ENCODE peak calls at places on chromosomes 3 and 15, in nine cellular contexts. One of them, this sample, is unnamed.

GRCh38 chr3:168094580-168094876 is 1.2 kb downstream of the GOLIM4 start:
- DNase-seq in psoas muscle: no peak
- DNase-seq in ovary: no peak
- DNase-seq in right atrium auricular region: no peak
- DNase-seq in lower lobe of right lung: peak; percentile 56
- DNase-seq in fibroblast of lung: no peak
- DNase-seq in heart left ventricle: peak; percentile 60
- DNase-seq in choroid plexus epithelial cell: peak; percentile 68
- DNase-seq in astrocyte of the spinal cord: no peak
- DNase-seq in this sample: no peak

GRCh38 chr3:57261119-57261518 is 31.4 kb downstream of the ASB14 start:
- DNase-seq in psoas muscle: no peak
- DNase-seq in fibroblast of lung: no peak
- DNase-seq in ovary: no peak
- DNase-seq in heart left ventricle: no peak
- DNase-seq in lower lobe of right lung: no peak
- DNase-seq in right atrium auricular region: no peak
- DNase-seq in choroid plexus epithelial cell: no peak
- DNase-seq in astrocyte of the spinal cord: no peak
- DNase-seq in this sample: no peak

GRCh38 chr15:47410243-47410642 is 307.1 kb upstream of the SEMA6D start:
- DNase-seq in fibroblast of lung: no peak
- DNase-seq in astrocyte of the spinal cord: no peak
- DNase-seq in choroid plexus epithelial cell: no peak
- DNase-seq in ovary: no peak
- DNase-seq in heart left ventricle: no peak
- DNase-seq in right atrium auricular region: no peak
- DNase-seq in lower lobe of right lung: no peak
- DNase-seq in psoas muscle: no peak
- DNase-seq in this sample: no peak

GRCh38 chr3:115704661-115705338 is 81.5 kb downstream of the GAP43 start:
- DNase-seq in ovary: peak; percentile 21
- DNase-seq in lower lobe of right lung: no peak
- DNase-seq in choroid plexus epithelial cell: peak; percentile 56
- DNase-seq in heart left ventricle: no peak
- DNase-seq in right atrium auricular region: no peak
- DNase-seq in fibroblast of lung: peak; percentile 67
- DNase-seq in astrocyte of the spinal cord: no peak
- DNase-seq in psoas muscle: no peak
- DNase-seq in this sample: peak; percentile 11

GRCh38 chr3:197504239-197505191 is 51.3 kb downstream of the BDH1 start:
- DNase-seq in ovary: no peak
- DNase-seq in astrocyte of the spinal cord: no peak
- DNase-seq in lower lobe of right lung: no peak
- DNase-seq in choroid plexus epithelial cell: no peak
- DNase-seq in fibroblast of lung: no peak
- DNase-seq in right atrium auricular region: no peak
- DNase-seq in psoas muscle: no peak
- DNase-seq in heart left ventricle: no peak
- DNase-seq in this sample: no peak

GRCh38 chr3:145673790-145674189 is 487.2 kb downstream of the PLOD2 start:
- DNase-seq in astrocyte of the spinal cord: no peak
- DNase-seq in psoas muscle: no peak
- DNase-seq in heart left ventricle: no peak
- DNase-seq in right atrium auricular region: no peak
- DNase-seq in choroid plexus epithelial cell: no peak
- DNase-seq in ovary: no peak
- DNase-seq in lower lobe of right lung: no peak
- DNase-seq in fibroblast of lung: no peak
- DNase-seq in this sample: no peak

GRCh38 chr15:67175643-67176071 is 78.8 kb downstream of the AAGAB start:
- DNase-seq in fibroblast of lung: no peak
- DNase-seq in ovary: peak; percentile 16
- DNase-seq in astrocyte of the spinal cord: no peak
- DNase-seq in choroid plexus epithelial cell: peak; percentile 89
- DNase-seq in right atrium auricular region: peak; percentile 86
- DNase-seq in heart left ventricle: no peak
- DNase-seq in psoas muscle: peak; percentile 60
- DNase-seq in lower lobe of right lung: peak; percentile 65
- DNase-seq in this sample: peak; percentile 73

GRCh38 chr3:1439395-1439794 is 346.6 kb downstream of the CNTN6 start:
- DNase-seq in fibroblast of lung: no peak
- DNase-seq in heart left ventricle: no peak
- DNase-seq in psoas muscle: no peak
- DNase-seq in choroid plexus epithelial cell: no peak
- DNase-seq in astrocyte of the spinal cord: no peak
- DNase-seq in right atrium auricular region: no peak
- DNase-seq in ovary: no peak
- DNase-seq in lower lobe of right lung: no peak
- DNase-seq in this sample: no peak

GRCh38 chr15:31267161-31268107 is 59.2 kb upstream of the KLF13 start:
- DNase-seq in psoas muscle: no peak
- DNase-seq in right atrium auricular region: peak; percentile 44
- DNase-seq in choroid plexus epithelial cell: no peak
- DNase-seq in astrocyte of the spinal cord: no peak
- DNase-seq in ovary: no peak
- DNase-seq in heart left ventricle: peak; percentile 16
- DNase-seq in lower lobe of right lung: no peak
- DNase-seq in fibroblast of lung: no peak
- DNase-seq in this sample: no peak

GRCh38 chr3:25831578-25831977 is 41.7 kb downstream of the OXSM start:
- DNase-seq in astrocyte of the spinal cord: peak; percentile 48
- DNase-seq in ovary: no peak
- DNase-seq in fibroblast of lung: peak; percentile 36
- DNase-seq in right atrium auricular region: no peak
- DNase-seq in lower lobe of right lung: no peak
- DNase-seq in psoas muscle: no peak
- DNase-seq in heart left ventricle: no peak
- DNase-seq in choroid plexus epithelial cell: peak; percentile 75
- DNase-seq in this sample: peak; percentile 42

GRCh38 chr3:37574177-37574958 is 287.3 kb upstream of the CTDSPL start:
- DNase-seq in fibroblast of lung: no peak
- DNase-seq in ovary: no peak
- DNase-seq in heart left ventricle: no peak
- DNase-seq in psoas muscle: no peak
- DNase-seq in lower lobe of right lung: no peak
- DNase-seq in choroid plexus epithelial cell: no peak
- DNase-seq in astrocyte of the spinal cord: no peak
- DNase-seq in right atrium auricular region: no peak
- DNase-seq in this sample: no peak
- TF ChIP-seq CTCF in fibroblast of lung: no peak
- TF ChIP-seq CTCF in ovary: no peak
- TF ChIP-seq CTCF in heart left ventricle: no peak
- TF ChIP-seq CTCF in psoas muscle: no peak
- TF ChIP-seq CTCF in lower lobe of right lung: no peak
- TF ChIP-seq CTCF in choroid plexus epithelial cell: no peak
- TF ChIP-seq CTCF in astrocyte of the spinal cord: no peak
- TF ChIP-seq CTCF in right atrium auricular region: no peak
- TF ChIP-seq CTCF in this sample: no peak

DNA sequence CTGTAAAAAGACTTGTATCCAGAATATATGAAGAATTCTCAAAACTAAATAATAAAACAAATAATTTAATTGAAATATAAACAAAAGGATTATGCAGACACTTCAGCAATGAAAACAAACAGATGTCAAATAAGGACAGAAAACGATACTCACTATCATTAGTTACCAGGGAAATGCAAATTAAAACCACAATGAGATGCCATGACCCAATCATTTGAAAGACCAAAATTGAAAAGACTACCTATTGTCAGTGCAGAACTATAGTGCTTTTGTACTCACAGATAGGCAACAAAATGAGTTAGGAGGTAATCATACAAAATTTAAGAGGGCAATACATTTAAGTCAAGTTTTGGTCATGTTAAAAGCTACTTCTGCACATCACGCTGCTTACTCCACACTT is 31.6 kb upstream of the OR5K4 start:
- DNase-seq in lower lobe of right lung: no peak
- DNase-seq in ovary: no peak
- DNase-seq in astrocyte of the spinal cord: no peak
- DNase-seq in heart left ventricle: no peak
- DNase-seq in right atrium auricular region: no peak
- DNase-seq in psoas muscle: no peak
- DNase-seq in fibroblast of lung: no peak
- DNase-seq in choroid plexus epithelial cell: no peak
- DNase-seq in this sample: no peak
- H3K4me3 ChIP-seq in lower lobe of right lung: no peak overlapping the region
- H3K4me3 ChIP-seq in ovary: no peak overlapping the region
- H3K4me3 ChIP-seq in astrocyte of the spinal cord: no peak overlapping the region
- H3K4me3 ChIP-seq in heart left ventricle: no peak overlapping the region
- H3K4me3 ChIP-seq in right atrium auricular region: no peak overlapping the region
- H3K4me3 ChIP-seq in psoas muscle: no peak overlapping the region
- H3K4me3 ChIP-seq in fibroblast of lung: no peak overlapping the region
- H3K4me3 ChIP-seq in choroid plexus epithelial cell: no peak overlapping the region
- H3K4me3 ChIP-seq in this sample: no peak overlapping the region

DNA sequence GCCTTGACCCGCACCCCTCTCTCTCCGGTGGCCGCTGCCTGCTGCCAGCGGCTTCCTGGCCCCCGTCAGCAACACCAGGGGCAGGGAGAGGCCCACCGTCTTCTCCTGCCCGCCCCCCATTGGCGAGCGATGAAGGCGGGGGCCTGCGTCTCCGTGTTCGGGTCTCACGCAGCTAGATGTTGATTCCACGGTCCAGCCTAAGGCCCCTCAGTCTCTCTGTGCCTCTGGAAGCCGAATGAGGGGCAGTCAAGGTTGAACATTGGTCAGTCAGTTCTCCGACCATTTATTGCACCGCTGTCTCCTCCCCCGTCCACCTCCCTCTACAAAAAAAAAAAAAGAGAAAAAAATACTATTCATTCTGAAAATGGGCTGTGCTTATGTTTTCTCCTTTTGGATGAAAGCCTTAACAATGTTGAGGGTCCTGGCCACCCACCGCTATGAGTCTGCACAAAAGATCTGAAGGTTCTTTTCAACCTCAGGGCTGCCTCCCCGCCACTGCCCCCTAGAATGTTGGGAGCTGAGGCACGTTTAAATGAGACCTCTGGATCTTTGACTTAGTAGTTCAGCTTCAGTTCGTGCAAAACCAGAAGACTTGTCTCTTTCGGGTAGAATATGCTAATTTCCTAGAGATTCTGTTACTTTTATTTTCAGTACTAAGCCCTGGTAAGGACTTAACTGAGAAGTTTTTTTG is 724 bp downstream of the IREB2 start:
- DNase-seq in lower lobe of right lung: no peak
- DNase-seq in heart left ventricle: no peak
- DNase-seq in right atrium auricular region: no peak
- DNase-seq in ovary: no peak
- DNase-seq in choroid plexus epithelial cell: peak; percentile 40
- DNase-seq in astrocyte of the spinal cord: peak; percentile 36
- DNase-seq in psoas muscle: no peak
- DNase-seq in fibroblast of lung: peak; percentile 52
- DNase-seq in this sample: peak; percentile 24
- TF ChIP-seq CTCF in lower lobe of right lung: no peak
- TF ChIP-seq CTCF in heart left ventricle: no peak
- TF ChIP-seq CTCF in right atrium auricular region: peak; percentile 26
- TF ChIP-seq CTCF in ovary: peak; percentile 9
- TF ChIP-seq CTCF in choroid plexus epithelial cell: peak; percentile 55
- TF ChIP-seq CTCF in astrocyte of the spinal cord: peak; percentile 50
- TF ChIP-seq CTCF in psoas muscle: no peak
- TF ChIP-seq CTCF in fibroblast of lung: peak; percentile 39
- TF ChIP-seq CTCF in this sample: peak; percentile 42

GRCh38 chr3:108070356-108070755 is 20.5 kb downstream of the CD47 start:
- DNase-seq in choroid plexus epithelial cell: no peak
- DNase-seq in psoas muscle: no peak
- DNase-seq in ovary: no peak
- DNase-seq in astrocyte of the spinal cord: no peak
- DNase-seq in fibroblast of lung: no peak
- DNase-seq in lower lobe of right lung: no peak
- DNase-seq in right atrium auricular region: no peak
- DNase-seq in heart left ventricle: no peak
- DNase-seq in this sample: no peak
- H3K4me3 ChIP-seq in choroid plexus epithelial cell: no peak overlapping the region
- H3K4me3 ChIP-seq in psoas muscle: no peak overlapping the region
- H3K4me3 ChIP-seq in ovary: no peak overlapping the region
- H3K4me3 ChIP-seq in astrocyte of the spinal cord: no peak overlapping the region
- H3K4me3 ChIP-seq in fibroblast of lung: no peak overlapping the region
- H3K4me3 ChIP-seq in lower lobe of right lung: no peak overlapping the region
- H3K4me3 ChIP-seq in right atrium auricular region: no peak overlapping the region
- H3K4me3 ChIP-seq in heart left ventricle: no peak overlapping the region
- H3K4me3 ChIP-seq in this sample: no peak overlapping the region

DNA sequence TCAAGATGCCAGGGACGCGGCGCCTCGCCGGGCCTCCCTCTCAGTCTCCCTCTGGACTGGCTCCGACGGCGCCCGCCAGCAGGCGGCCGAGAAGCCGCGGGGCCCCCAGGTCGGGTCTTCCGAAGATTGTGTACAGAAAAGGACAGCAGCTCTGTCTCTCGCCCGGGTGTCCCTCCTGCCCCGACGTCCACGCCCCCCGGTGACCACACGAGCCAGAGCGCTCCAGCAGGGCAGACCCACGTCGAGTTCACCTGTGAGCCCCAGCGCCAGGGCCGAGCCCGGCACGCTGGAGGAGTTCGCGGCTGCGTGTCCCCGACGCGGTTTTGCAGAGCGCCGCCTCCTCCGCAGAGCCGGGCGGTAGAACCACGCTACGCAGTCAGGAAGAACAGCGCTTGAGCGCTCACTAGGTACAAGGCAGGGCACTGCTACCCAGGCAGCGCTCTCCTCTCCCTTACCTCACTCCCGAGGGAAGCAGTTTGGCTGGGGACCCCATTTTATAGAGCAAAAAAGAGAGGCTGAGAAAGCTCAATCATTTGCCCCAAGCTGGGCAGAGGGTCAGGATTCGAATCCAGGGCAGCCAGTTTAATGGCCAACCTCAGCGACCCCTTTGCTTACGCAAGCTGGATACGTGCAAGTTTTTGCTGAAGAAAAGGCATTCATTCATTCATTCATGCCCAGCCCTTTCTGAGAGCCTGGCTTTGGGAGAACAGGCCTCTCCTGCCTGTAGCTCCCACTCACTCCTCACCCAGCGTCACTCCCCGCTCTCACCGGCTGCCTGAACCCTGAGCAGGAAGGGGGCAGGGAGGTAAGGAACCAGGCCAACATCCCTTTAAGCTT is 3.0 kb upstream of the TLE3 start:
- DNase-seq in fibroblast of lung: peak; percentile 78
- DNase-seq in ovary: peak; percentile 80
- DNase-seq in psoas muscle: peak; percentile 60
- DNase-seq in heart left ventricle: peak; percentile 51
- DNase-seq in astrocyte of the spinal cord: peak; percentile 39
- DNase-seq in choroid plexus epithelial cell: peak; percentile 78
- DNase-seq in right atrium auricular region: peak; percentile 71
- DNase-seq in lower lobe of right lung: peak; percentile 72
- DNase-seq in this sample: peak; percentile 56
- TF ChIP-seq CTCF in fibroblast of lung: peak; percentile 31
- TF ChIP-seq CTCF in ovary: peak; percentile 35
- TF ChIP-seq CTCF in psoas muscle: peak; percentile 21
- TF ChIP-seq CTCF in heart left ventricle: peak; percentile 40
- TF ChIP-seq CTCF in astrocyte of the spinal cord: peak; percentile 45
- TF ChIP-seq CTCF in choroid plexus epithelial cell: peak; percentile 53
- TF ChIP-seq CTCF in right atrium auricular region: peak; percentile 45
- TF ChIP-seq CTCF in lower lobe of right lung: peak; percentile 24
- TF ChIP-seq CTCF in this sample: peak; percentile 23

DNA sequence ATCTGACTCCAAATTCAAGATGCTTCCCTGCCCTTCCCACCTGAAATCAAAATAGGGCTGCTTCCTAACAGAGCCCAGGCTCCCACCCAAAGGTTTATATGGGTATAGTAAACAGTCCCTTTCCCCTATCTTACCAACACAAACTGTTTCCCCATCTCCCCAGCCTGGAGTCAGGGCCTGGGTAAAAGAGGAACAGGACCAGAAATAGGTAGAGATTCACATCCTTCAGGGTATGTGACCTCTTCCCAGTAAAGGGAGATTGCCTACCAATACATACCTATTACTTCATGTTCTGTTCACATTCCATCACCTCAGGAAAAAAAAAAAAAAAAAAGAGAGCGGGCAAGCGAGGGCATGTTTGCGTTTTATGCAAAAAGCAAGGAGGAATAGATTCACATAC is 9.7 kb upstream of the SHF start:
- DNase-seq in lower lobe of right lung: no peak
- DNase-seq in heart left ventricle: no peak
- DNase-seq in astrocyte of the spinal cord: no peak
- DNase-seq in right atrium auricular region: no peak
- DNase-seq in choroid plexus epithelial cell: no peak
- DNase-seq in ovary: no peak
- DNase-seq in fibroblast of lung: no peak
- DNase-seq in psoas muscle: no peak
- DNase-seq in this sample: peak; percentile 74
- H3K4me3 ChIP-seq in lower lobe of right lung: peak overlapping the region; percentile 75
- H3K4me3 ChIP-seq in heart left ventricle: peak overlapping the region; percentile 65
- H3K4me3 ChIP-seq in astrocyte of the spinal cord: no peak overlapping the region
- H3K4me3 ChIP-seq in right atrium auricular region: no peak overlapping the region
- H3K4me3 ChIP-seq in choroid plexus epithelial cell: no peak overlapping the region
- H3K4me3 ChIP-seq in ovary: no peak overlapping the region
- H3K4me3 ChIP-seq in fibroblast of lung: no peak overlapping the region
- H3K4me3 ChIP-seq in psoas muscle: peak overlapping the region; percentile 91
- H3K4me3 ChIP-seq in this sample: peak overlapping the region; percentile 81

This sample was measured in epithelial cell of esophagus.